ENCODE peak calls at places on chromosomes 5 and 9, in eight cellular contexts. N is NCI-H1694, G is mammary epithelial cell, R is cardiac fibroblast, E is GM04504, W is WERI-Rb-1, F is sigmoid colon, P is type B pancreatic cell. L is an unnamed sample.

GRCh38 chr5:74386571-74387334 is 253.8 kb downstream of the ENC1 start:
- DNase-seq in N (no peak), G (peak), R (no peak), E (no peak), W (no peak), F (no peak), P (no peak), L (no peak)

GRCh38 chr5:150624334-150625163 is 15.9 kb upstream of the SYNPO start:
- DNase-seq in N (no peak), G (no peak), R (peak), E (no peak), W (no peak), F (no peak), P (no peak), L (no peak)

GRCh38 chr5:108556414-108556813 is 174.5 kb upstream of the FBXL17 start:
- DNase-seq in N (no peak), G (no peak), R (no peak), E (no peak), W (no peak), F (no peak), P (no peak), L (no peak)

GRCh38 chr5:9313751-9314150 is 232.1 kb downstream of the SEMA5A start:
- DNase-seq in N (no peak), G (peak), R (no peak), E (no peak), W (no peak), F (no peak), P (no peak), L (no peak)

GRCh38 chr9:126033956-126034355 is 286.8 kb downstream of the PBX3 start:
- DNase-seq in N (no peak), G (no peak), R (no peak), E (no peak), W (no peak), F (no peak), P (no peak), L (no peak)

GRCh38 chr9:78671785-78672184 is 374.9 kb downstream of the PSAT1 start:
- DNase-seq in N (no peak), G (no peak), R (no peak), E (no peak), W (no peak), F (no peak), P (no peak), L (no peak)

GRCh38 chr9:33464045-33464636 is 9.6 kb downstream of the NOL6 start:
- DNase-seq in N (no peak), G (no peak), R (no peak), E (no peak), W (no peak), F (no peak), P (no peak), L (no peak)

GRCh38 chr5:137617806-137618205 is 118.1 kb downstream of the KLHL3 start:
- DNase-seq in N (no peak), G (no peak), R (peak), E (no peak), W (no peak), F (no peak), P (no peak), L (no peak)

GRCh38 chr5:88746438-88746882 is 136.5 kb downstream of the MEF2C start:
- DNase-seq in N (no peak), G (no peak), R (no peak), E (no peak), W (no peak), F (no peak), P (no peak), L (no peak)

L was measured in mesenteric fat pad.